ENCODE peak calls at places on chromosomes 12 and 14, in ten cellular contexts. A, J, K, T, E, Q, R, O, L and D are unnamed samples.
A peak's percentile ranks its signal among the peaks of the same experiment; 100 is the strongest.

GRCh38 chr12:70646850-70647249 is 9.6 kb upstream of the PTPRB start:
- DNase-seq in A (no peak), T (peak; percentile 41), J (no peak), R (no peak), L (no peak), O (no peak), Q (no peak), K (no peak), E (no peak), D (no peak)

GRCh38 chr12:130367523-130367922 is 29.8 kb downstream of the PIWIL1 start:
- DNase-seq in A (no peak), O (no peak), R (no peak), Q (no peak), J (no peak), E (no peak), T (no peak), K (no peak), L (no peak), D (no peak)

GRCh38 chr12:5200276-5201087 is 156.8 kb downstream of the KCNA5 start:
- DNase-seq in E (peak; percentile 48), T (peak; percentile 28), O (no peak), L (peak; percentile 77), Q (peak; percentile 90), K (peak; percentile 32), A (peak; percentile 20), R (peak; percentile 33), J (peak; percentile 77), D (peak; percentile 61)

GRCh38 chr12:60437297-60437696 is 841.5 kb downstream of the SLC16A7 start:
- DNase-seq in T (peak; percentile 89), R (no peak), J (no peak), O (no peak), Q (no peak), E (no peak), A (no peak), L (no peak), K (no peak), D (no peak)

GRCh38 chr12:44159870-44160269 is 324.0 kb downstream of the TMEM117 start:
- DNase-seq in Q (no peak), A (no peak), O (no peak), T (no peak), J (no peak), K (no peak), R (no peak), L (no peak), E (no peak), D (no peak)

GRCh38 chr14:75979641-75980422 is 2.0 kb downstream of the TGFB3 start:
- DNase-seq in K (no peak), T (no peak), Q (peak; percentile 90), L (no peak), O (no peak), E (peak; percentile 16), J (no peak), A (no peak), R (no peak), D (no peak)

GRCh38 chr14:69354383-69355154 is 43.5 kb downstream of the ERH start:
- DNase-seq in O (no peak), L (peak; percentile 88), Q (peak; percentile 82), E (no peak), R (no peak), K (peak; percentile 89), T (no peak), A (no peak), J (no peak), D (no peak)

GRCh38 chr12:116222358-116222757 is 55.1 kb downstream of the MED13L start:
- DNase-seq in L (no peak), O (peak; percentile 77), R (no peak), K (no peak), A (peak; percentile 82), J (no peak), T (peak; percentile 93), E (peak; percentile 68), Q (no peak), D (peak; percentile 86)

GRCh38 chr14:68978550-68978911 is 571 bp downstream of the ACTN1 start:
- DNase-seq in J (peak; percentile 82), E (peak; percentile 80), L (peak; percentile 90), Q (peak; percentile 94), T (peak; percentile 33), O (peak; percentile 34), R (peak; percentile 44), A (peak; percentile 68), K (peak; percentile 46), D (no peak)

GRCh38 chr14:55099741-55100140 is 29.3 kb upstream of the LGALS3 start:
- DNase-seq in E (no peak), L (no peak), A (no peak), K (no peak), J (no peak), O (no peak), Q (no peak), T (no peak), R (no peak), D (no peak)

GRCh38 chr12:4159851-4160250 is 113.7 kb upstream of the CCND2 start:
- DNase-seq in Q (no peak), K (no peak), A (no peak), L (no peak), J (no peak), E (no peak), R (no peak), O (no peak), T (no peak), D (peak; percentile 11)

DNA sequence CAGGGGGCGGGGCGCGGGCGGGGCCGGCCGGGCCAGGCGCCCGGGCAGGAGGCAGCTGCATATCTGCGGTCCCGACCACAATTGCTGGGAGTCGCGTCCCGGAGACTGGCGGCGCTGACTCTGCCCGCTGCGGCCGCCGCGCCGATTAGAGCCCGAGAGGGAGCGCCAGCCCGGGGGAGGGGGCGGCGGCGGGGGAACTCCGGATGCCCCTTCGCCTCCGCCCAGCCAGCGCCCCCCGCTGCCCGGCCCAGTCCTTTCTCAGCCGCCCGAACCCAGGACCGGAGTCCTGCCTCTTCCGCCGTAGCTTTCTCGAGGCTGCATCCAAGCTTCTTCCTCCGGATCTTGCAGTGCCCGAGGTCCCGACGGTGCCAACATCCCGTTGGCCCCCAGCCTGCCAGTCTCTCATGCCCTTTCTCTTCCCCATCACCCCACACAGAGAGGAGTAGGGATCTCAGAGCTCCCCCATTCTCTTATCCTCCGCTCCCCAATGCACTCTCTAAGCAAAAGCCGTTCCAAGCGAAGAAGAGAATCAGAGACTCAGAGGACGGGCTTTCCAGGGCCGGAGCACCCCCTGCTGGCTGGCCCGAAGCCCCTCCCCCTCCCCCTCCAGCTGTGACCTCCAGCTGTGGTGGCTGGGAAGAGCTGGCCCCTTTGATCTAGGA is 8.8 kb upstream of the SP7 start:
- DNase-seq in E (peak; percentile 75), T (peak; percentile 72), R (peak; percentile 68), J (peak; percentile 88), Q (peak; percentile 95), A (peak; percentile 71), L (peak; percentile 91), O (peak; percentile 62), K (peak; percentile 71), D (peak; percentile 65)
- TF ChIP-seq POLR2A in E (no peak), T (peak; percentile 70), R (peak; percentile 59), J (peak; percentile 55), Q (no peak), A (no peak), L (no peak), O (peak; percentile 44), K (no peak), D (no peak)

GRCh38 chr14:52950410-52950897 is 396 bp downstream of the FERMT2 start:
- DNase-seq in A (peak; percentile 51), K (no peak), J (peak; percentile 77), E (peak; percentile 45), T (peak; percentile 71), L (peak; percentile 80), Q (peak; percentile 92), R (peak; percentile 48), O (no peak), D (no peak)

GRCh38 chr14:52949249-52949648 is 1.6 kb downstream of the FERMT2 start:
- DNase-seq in K (no peak), O (no peak), E (no peak), A (no peak), Q (no peak), T (peak; percentile 25), R (no peak), L (no peak), J (no peak), D (no peak)

GRCh38 chr14:52948836-52949235 is 2.0 kb downstream of the FERMT2 start:
- DNase-seq in K (no peak), T (no peak), Q (no peak), E (no peak), L (no peak), J (no peak), A (no peak), R (no peak), O (no peak), D (no peak)

GRCh38 chr14:52949711-52950409 is 990 bp downstream of the FERMT2 start:
- DNase-seq in O (peak; percentile 31), A (no peak), R (peak; percentile 51), J (no peak), L (no peak), Q (no peak), E (no peak), K (no peak), T (peak; percentile 58), D (no peak)

GRCh38 chr14:52948039-52948438 is 2.8 kb downstream of the FERMT2 start:
- DNase-seq in O (no peak), Q (no peak), R (no peak), E (no peak), T (no peak), K (no peak), J (no peak), L (no peak), A (no peak), D (no peak)
- TF ChIP-seq POLR2A in O (no peak), Q (no peak), R (no peak), E (no peak), T (no peak), K (no peak), J (no peak), L (no peak), A (no peak), D (no peak)

DNA sequence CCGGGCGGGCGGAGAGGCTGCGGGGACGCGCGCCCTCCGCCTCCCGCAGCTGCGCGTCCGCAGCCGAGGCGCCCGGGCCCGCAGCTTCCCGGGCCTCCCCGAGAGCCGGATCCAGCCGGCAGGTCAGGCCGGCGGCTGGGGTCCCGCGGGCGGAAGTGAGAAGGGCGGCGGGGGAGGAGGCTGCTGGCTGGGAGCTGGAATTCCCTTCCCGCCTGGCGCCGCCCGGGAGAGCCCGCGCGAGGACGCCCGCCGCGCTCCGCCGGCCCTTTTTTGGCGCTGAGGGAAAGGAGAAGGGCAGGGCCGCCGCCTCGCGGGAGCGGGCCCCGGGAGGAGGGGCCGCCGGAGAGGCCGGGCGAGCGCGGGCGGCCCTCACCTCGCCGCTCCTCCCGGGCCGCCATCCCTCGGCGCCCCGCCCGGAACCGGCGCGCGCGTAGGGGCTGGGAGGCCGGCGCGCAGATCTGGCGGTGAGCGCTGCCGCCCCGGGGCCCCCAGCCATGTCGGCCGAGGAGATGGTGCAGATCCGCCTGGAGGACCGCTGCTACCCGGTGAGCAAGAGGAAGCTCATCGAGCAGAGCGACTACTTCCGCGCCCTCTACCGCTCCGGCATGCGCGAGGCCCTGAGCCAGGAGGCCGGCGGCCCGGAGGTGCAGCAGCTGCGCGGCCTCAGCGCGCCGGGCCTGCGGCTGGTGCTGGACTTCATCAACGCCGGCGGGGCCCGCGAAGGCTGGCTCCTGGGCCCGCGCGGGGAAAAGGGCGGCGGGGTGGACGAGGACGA is at the start of the genes KLHL42 and MANSC4:
- DNase-seq in L (peak; percentile 95), E (peak; percentile 73), J (peak; percentile 89), O (peak; percentile 38), K (peak; percentile 70), A (peak; percentile 44), R (peak; percentile 43), Q (peak; percentile 91), T (peak; percentile 63), D (peak; percentile 90)
- TF ChIP-seq POLR2A in L (no peak), E (peak; percentile 71), J (peak; percentile 30), O (peak; percentile 57), K (no peak), A (no peak), R (peak; percentile 55), Q (no peak), T (peak; percentile 70), D (peak; percentile 72)

GRCh38 chr14:99508896-99509629 is 27.9 kb downstream of the CCNK start:
- DNase-seq in A (peak; percentile 50), J (peak; percentile 33), Q (peak; percentile 86), O (no peak), K (no peak), E (peak; percentile 73), R (no peak), T (no peak), L (no peak), D (no peak)
- TF ChIP-seq POLR2A in A (no peak), J (no peak), Q (no peak), O (no peak), K (no peak), E (no peak), R (no peak), T (no peak), L (no peak), D (no peak)